ENCODE peak calls at places on chromosomes 1 and 21, in six cellular contexts. One of them, this sample, is unnamed.
A peak's percentile ranks its signal among the peaks of the same experiment; 100 is the strongest.

GRCh38 chr1:18297896-18298648 is 182.7 kb upstream of the KLHDC7A start:
- DNase-seq in H1: peak; percentile 86
- DNase-seq in CD8-positive, alpha-beta T cell: no peak
- DNase-seq in endothelial cell: no peak
- DNase-seq in fibroblast of the aortic adventitia: no peak
- DNase-seq in GM10248: no peak
- DNase-seq in this sample: no peak

GRCh38 chr1:8213136-8213535 is 104.8 kb upstream of the SLC45A1 start:
- DNase-seq in H1: no peak
- DNase-seq in CD8-positive, alpha-beta T cell: no peak
- DNase-seq in endothelial cell: no peak
- DNase-seq in fibroblast of the aortic adventitia: no peak
- DNase-seq in GM10248: no peak
- DNase-seq in this sample: no peak

GRCh38 chr1:54582566-54583306 is 34.7 kb downstream of the ACOT11 start:
- DNase-seq in H1: no peak
- DNase-seq in CD8-positive, alpha-beta T cell: no peak
- DNase-seq in endothelial cell: peak; percentile 27
- DNase-seq in fibroblast of the aortic adventitia: no peak
- DNase-seq in GM10248: no peak
- DNase-seq in this sample: no peak

GRCh38 chr1:20343149-20343936 is 52.7 kb downstream of the VWA5B1 start:
- DNase-seq in H1: peak; percentile 49
- DNase-seq in CD8-positive, alpha-beta T cell: peak; percentile 20
- DNase-seq in endothelial cell: peak; percentile 46
- DNase-seq in fibroblast of the aortic adventitia: no peak
- DNase-seq in GM10248: peak; percentile 73
- DNase-seq in this sample: no peak

GRCh38 chr21:25929859-25930520 is 195.2 kb downstream of the GABPA start:
- DNase-seq in H1: no peak
- DNase-seq in CD8-positive, alpha-beta T cell: no peak
- DNase-seq in endothelial cell: no peak
- DNase-seq in fibroblast of the aortic adventitia: peak; percentile 63
- DNase-seq in GM10248: no peak
- DNase-seq in this sample: peak; percentile 11

GRCh38 chr1:182770193-182770592 is 19.4 kb upstream of the NPL start:
- DNase-seq in H1: no peak
- DNase-seq in CD8-positive, alpha-beta T cell: no peak
- DNase-seq in endothelial cell: no peak
- DNase-seq in fibroblast of the aortic adventitia: no peak
- DNase-seq in GM10248: no peak
- DNase-seq in this sample: no peak

GRCh38 chr1:14757260-14757625 is 158.8 kb downstream of the KAZN start:
- DNase-seq in H1: no peak
- DNase-seq in CD8-positive, alpha-beta T cell: no peak
- DNase-seq in endothelial cell: no peak
- DNase-seq in fibroblast of the aortic adventitia: no peak
- DNase-seq in GM10248: no peak
- DNase-seq in this sample: no peak

GRCh38 chr1:27981146-27981545 is 21.4 kb downstream of the XKR8 start:
- DNase-seq in H1: no peak
- DNase-seq in CD8-positive, alpha-beta T cell: no peak
- DNase-seq in endothelial cell: no peak
- DNase-seq in fibroblast of the aortic adventitia: no peak
- DNase-seq in GM10248: no peak
- DNase-seq in this sample: no peak

GRCh38 chr21:40947713-40948112 is 100.8 kb upstream of the DSCAM start:
- DNase-seq in H1: no peak
- DNase-seq in CD8-positive, alpha-beta T cell: no peak
- DNase-seq in endothelial cell: no peak
- DNase-seq in fibroblast of the aortic adventitia: no peak
- DNase-seq in GM10248: no peak
- DNase-seq in this sample: no peak

GRCh38 chr1:155145491-155145890 is 5.2 kb upstream of the DPM3 start:
- DNase-seq in H1: no peak
- DNase-seq in CD8-positive, alpha-beta T cell: no peak
- DNase-seq in endothelial cell: no peak
- DNase-seq in fibroblast of the aortic adventitia: no peak
- DNase-seq in GM10248: no peak
- DNase-seq in this sample: no peak
- TF ChIP-seq CTCF in H1: no peak
- TF ChIP-seq CTCF in CD8-positive, alpha-beta T cell: no peak
- TF ChIP-seq CTCF in endothelial cell: no peak
- TF ChIP-seq CTCF in fibroblast of the aortic adventitia: peak; percentile 7
- TF ChIP-seq CTCF in GM10248: no peak
- TF ChIP-seq CTCF in this sample: peak; percentile 30

DNA sequence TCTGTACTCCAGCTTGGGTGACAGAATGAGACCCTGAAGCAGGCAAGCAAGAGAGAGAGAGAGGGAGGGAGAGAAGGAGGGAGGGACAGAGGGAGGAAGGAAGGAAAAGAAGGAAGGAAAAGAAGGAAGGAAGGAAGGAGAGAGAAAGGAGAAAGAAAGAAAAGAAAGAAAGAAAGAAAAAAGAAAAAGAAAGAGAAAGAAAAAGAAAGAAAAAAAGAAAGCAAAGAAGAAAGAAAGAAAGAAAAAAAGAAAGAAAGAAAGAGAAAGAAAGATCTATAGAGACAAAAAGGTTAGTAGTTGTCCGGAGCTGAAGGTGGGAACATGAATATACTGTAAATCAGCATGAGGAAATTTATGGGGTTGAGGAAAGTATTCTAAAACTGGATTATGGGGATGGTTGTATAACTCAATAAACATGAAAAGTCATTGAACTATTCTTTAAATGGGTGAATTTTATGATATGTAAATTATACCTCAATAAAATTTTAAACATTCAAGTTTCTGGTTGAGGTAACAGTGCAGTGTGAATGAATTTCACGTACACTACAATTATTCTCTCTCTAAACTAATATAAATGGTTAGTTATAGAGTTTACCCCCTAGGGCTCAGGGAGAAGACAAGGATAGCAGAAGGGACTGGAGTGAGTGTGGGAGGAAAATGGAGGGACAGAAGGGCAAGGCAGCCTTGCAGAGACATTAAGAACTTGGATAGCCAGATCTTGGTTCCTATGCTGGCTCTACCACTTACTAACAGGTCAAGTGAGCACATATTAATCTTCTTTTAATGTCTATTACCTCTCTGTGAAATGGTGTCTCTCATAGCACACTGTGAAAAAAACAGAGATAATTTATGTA is 24.8 kb upstream of the SERTAD4 start:
- DNase-seq in H1: no peak
- DNase-seq in CD8-positive, alpha-beta T cell: no peak
- DNase-seq in endothelial cell: no peak
- DNase-seq in fibroblast of the aortic adventitia: no peak
- DNase-seq in GM10248: no peak
- DNase-seq in this sample: no peak
- TF ChIP-seq CTCF in H1: no peak
- TF ChIP-seq CTCF in CD8-positive, alpha-beta T cell: no peak
- TF ChIP-seq CTCF in endothelial cell: no peak
- TF ChIP-seq CTCF in fibroblast of the aortic adventitia: no peak
- TF ChIP-seq CTCF in GM10248: no peak
- TF ChIP-seq CTCF in this sample: no peak

DNA sequence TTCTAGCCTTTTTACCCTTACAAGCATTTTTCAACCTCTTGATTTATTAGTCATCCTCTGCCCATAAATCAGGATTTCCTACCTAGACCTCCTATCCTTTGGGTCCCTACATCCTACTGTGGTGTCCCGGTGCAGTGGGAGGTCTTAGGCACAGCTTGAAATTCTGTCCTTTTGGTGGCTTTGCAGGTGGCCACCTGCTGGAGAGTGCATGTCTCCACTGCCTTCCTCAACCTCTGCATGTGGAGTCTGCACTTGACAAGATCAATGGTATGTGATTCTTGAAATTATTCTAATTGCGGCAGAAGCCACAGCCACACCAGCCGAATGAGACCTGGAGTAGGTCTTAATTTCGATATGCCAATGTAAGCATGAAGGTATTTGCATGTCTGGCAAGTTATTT is 11.4 kb upstream of the KCNA3 start:
- DNase-seq in H1: no peak
- DNase-seq in CD8-positive, alpha-beta T cell: peak; percentile 21
- DNase-seq in endothelial cell: no peak
- DNase-seq in fibroblast of the aortic adventitia: no peak
- DNase-seq in GM10248: no peak
- DNase-seq in this sample: no peak
- TF ChIP-seq CTCF in H1: no peak
- TF ChIP-seq CTCF in CD8-positive, alpha-beta T cell: peak; percentile 34
- TF ChIP-seq CTCF in endothelial cell: no peak
- TF ChIP-seq CTCF in fibroblast of the aortic adventitia: no peak
- TF ChIP-seq CTCF in GM10248: peak; percentile 20
- TF ChIP-seq CTCF in this sample: no peak

GRCh38 chr1:26537951-26538352 is 8.4 kb downstream of the RPS6KA1 start:
- DNase-seq in H1: no peak
- DNase-seq in CD8-positive, alpha-beta T cell: no peak
- DNase-seq in endothelial cell: peak; percentile 41
- DNase-seq in fibroblast of the aortic adventitia: peak; percentile 12
- DNase-seq in GM10248: peak; percentile 68
- DNase-seq in this sample: peak; percentile 36
- TF ChIP-seq CTCF in H1: peak; percentile 37
- TF ChIP-seq CTCF in CD8-positive, alpha-beta T cell: no peak
- TF ChIP-seq CTCF in endothelial cell: no peak
- TF ChIP-seq CTCF in fibroblast of the aortic adventitia: peak; percentile 23
- TF ChIP-seq CTCF in GM10248: peak; percentile 56
- TF ChIP-seq CTCF in this sample: peak; percentile 31

GRCh38 chr1:46996659-46997281 is 26.7 kb upstream of the CYP4X1 start:
- DNase-seq in H1: no peak
- DNase-seq in CD8-positive, alpha-beta T cell: no peak
- DNase-seq in endothelial cell: no peak
- DNase-seq in fibroblast of the aortic adventitia: no peak
- DNase-seq in GM10248: no peak
- DNase-seq in this sample: no peak

DNA sequence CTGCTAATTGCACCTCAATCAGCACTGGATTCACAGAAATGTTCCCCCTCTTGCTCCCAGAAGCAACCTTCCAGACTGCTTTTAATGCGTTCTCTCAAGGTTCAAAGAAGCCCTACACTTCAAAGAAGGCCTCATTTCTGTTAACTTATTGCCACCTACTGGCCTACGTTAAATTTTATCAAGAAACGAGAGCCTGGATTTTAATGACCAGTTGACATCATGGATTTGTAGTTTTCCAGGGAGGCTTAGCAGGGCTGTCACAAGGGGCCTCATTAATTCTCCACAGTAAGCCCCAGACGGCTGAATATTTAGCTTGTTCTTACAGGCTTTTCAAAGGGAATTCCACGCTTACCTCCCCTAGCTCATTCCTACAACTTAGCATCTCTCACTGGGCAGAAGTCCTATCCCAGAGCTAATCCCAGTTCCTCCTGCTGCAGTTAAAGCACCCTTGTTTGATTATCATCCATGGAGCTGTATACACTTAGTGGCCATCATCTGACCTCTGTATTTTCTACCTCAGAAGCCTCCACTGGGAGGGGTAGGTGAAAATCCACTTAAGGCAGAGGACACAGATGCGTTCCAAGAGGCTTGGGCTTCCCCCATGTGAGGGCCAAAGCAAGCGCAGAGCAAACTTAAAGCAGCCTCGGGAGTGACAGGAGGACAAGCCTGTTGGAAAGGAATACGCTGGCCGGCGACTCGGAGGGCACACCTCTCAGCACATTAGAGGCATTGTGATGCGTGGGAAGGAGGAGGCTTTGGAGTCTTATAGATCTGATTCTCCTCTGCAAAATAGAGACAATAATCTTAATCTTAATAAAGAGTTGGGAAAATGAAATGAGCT is 32.2 kb upstream of the CYP4X1 start:
- DNase-seq in H1: no peak
- DNase-seq in CD8-positive, alpha-beta T cell: no peak
- DNase-seq in endothelial cell: no peak
- DNase-seq in fibroblast of the aortic adventitia: no peak
- DNase-seq in GM10248: no peak
- DNase-seq in this sample: no peak
- TF ChIP-seq CTCF in H1: no peak
- TF ChIP-seq CTCF in CD8-positive, alpha-beta T cell: no peak
- TF ChIP-seq CTCF in endothelial cell: peak; percentile 27
- TF ChIP-seq CTCF in fibroblast of the aortic adventitia: no peak
- TF ChIP-seq CTCF in GM10248: no peak
- TF ChIP-seq CTCF in this sample: no peak

DNA sequence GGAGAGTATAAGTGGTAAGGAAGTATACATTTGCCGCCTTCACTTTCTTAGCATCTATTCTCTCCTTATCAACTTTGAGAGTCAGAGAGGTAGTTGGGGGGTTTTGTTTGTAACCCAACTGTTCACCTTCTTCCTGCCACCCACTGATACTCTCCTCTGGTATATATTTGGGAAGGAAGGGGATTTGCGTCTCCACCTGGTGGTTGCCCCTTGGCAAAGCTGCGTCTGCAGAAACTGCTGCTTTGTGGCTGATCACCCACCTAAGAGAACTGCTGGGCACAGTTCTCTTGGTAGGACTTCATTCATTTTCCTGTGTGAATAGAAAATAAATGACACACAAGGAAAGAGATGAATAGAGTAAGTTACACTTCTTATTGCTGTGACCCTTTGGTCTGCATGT is 87.0 kb downstream of the SYT14 start:
- DNase-seq in H1: peak; percentile 7
- DNase-seq in CD8-positive, alpha-beta T cell: no peak
- DNase-seq in endothelial cell: peak; percentile 3
- DNase-seq in fibroblast of the aortic adventitia: no peak
- DNase-seq in GM10248: no peak
- DNase-seq in this sample: no peak
- TF ChIP-seq CTCF in H1: peak; percentile 74
- TF ChIP-seq CTCF in CD8-positive, alpha-beta T cell: no peak
- TF ChIP-seq CTCF in endothelial cell: peak; percentile 19
- TF ChIP-seq CTCF in fibroblast of the aortic adventitia: no peak
- TF ChIP-seq CTCF in GM10248: no peak
- TF ChIP-seq CTCF in this sample: no peak

GRCh38 chr21:36429672-36430546 is 44.7 kb downstream of the CHAF1B start:
- DNase-seq in H1: peak; percentile 54
- DNase-seq in CD8-positive, alpha-beta T cell: peak; percentile 57
- DNase-seq in endothelial cell: peak; percentile 84
- DNase-seq in fibroblast of the aortic adventitia: peak; percentile 99
- DNase-seq in GM10248: peak; percentile 84
- DNase-seq in this sample: peak; percentile 99
- TF ChIP-seq CTCF in H1: no peak
- TF ChIP-seq CTCF in CD8-positive, alpha-beta T cell: no peak
- TF ChIP-seq CTCF in endothelial cell: peak; percentile 16
- TF ChIP-seq CTCF in fibroblast of the aortic adventitia: peak; percentile 7
- TF ChIP-seq CTCF in GM10248: no peak
- TF ChIP-seq CTCF in this sample: peak; percentile 59

GRCh38 chr1:51063121-51063520 is 38.9 kb upstream of the C1orf185 start:
- DNase-seq in H1: no peak
- DNase-seq in CD8-positive, alpha-beta T cell: no peak
- DNase-seq in endothelial cell: no peak
- DNase-seq in fibroblast of the aortic adventitia: peak; percentile 82
- DNase-seq in GM10248: no peak
- DNase-seq in this sample: peak; percentile 93

GRCh38 chr1:51061231-51061943 is 40.6 kb upstream of the C1orf185 start:
- DNase-seq in H1: no peak
- DNase-seq in CD8-positive, alpha-beta T cell: no peak
- DNase-seq in endothelial cell: no peak
- DNase-seq in fibroblast of the aortic adventitia: peak; percentile 10
- DNase-seq in GM10248: no peak
- DNase-seq in this sample: peak; percentile 39

DNA sequence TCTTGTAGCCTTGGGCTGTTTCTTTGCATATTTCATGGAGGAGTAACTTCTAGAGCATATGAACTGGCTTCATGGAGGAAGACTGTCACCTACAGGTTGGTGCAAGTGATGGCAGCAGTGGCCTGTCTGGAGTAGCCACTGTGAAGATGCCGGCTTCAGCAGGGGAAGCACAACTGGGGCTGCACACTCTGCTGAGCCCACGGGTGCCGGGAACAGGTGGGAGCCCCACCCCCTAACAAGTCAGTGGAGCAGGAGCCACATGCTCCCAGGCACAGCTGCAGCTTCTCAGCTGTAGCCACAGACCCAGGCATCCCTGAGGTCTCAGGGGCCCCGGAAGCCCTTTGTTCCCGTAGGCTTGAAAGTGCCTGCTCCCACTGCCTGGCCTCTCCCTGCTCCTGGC is 43.2 kb upstream of the C1orf185 start:
- DNase-seq in H1: no peak
- DNase-seq in CD8-positive, alpha-beta T cell: no peak
- DNase-seq in endothelial cell: no peak
- DNase-seq in fibroblast of the aortic adventitia: peak; percentile 44
- DNase-seq in GM10248: peak; percentile 24
- DNase-seq in this sample: peak; percentile 50
- TF ChIP-seq CTCF in H1: peak; percentile 68
- TF ChIP-seq CTCF in CD8-positive, alpha-beta T cell: no peak
- TF ChIP-seq CTCF in endothelial cell: no peak
- TF ChIP-seq CTCF in fibroblast of the aortic adventitia: peak; percentile 56
- TF ChIP-seq CTCF in GM10248: peak; percentile 41
- TF ChIP-seq CTCF in this sample: peak; percentile 72